ENCODE peak calls at places on chromosomes 16 and 17, in seven cellular contexts. K is A549, X is cardiac muscle cell, W is esophagus muscularis mucosa, Z is body of pancreas, B is colonic mucosa, U is mucosa of descending colon. N is an unnamed sample.

GRCh38 chr16:21590791-21591190 is 8.6 kb upstream of the METTL9 start:
- DNase-seq in B (no peak), Z (no peak), K (no peak), W (no peak), X (peak; percentile 29), U (no peak), N (no peak)

GRCh38 chr16:88807142-88807625 is 3.6 kb downstream of the CDT1 start:
- DNase-seq in X (no peak), B (no peak), Z (no peak), W (no peak), K (no peak), U (no peak), N (no peak)

GRCh38 chr17:69763503-69763902 is 311.5 kb upstream of the KCNJ16 start:
- DNase-seq in W (no peak), X (peak; percentile 29), K (no peak), Z (no peak), U (no peak), B (no peak), N (peak; percentile 41)

GRCh38 chr16:17318200-17318599 is 152.6 kb downstream of the XYLT1 start:
- DNase-seq in B (no peak), X (no peak), U (no peak), K (peak; percentile 35), Z (peak; percentile 83), W (no peak), N (peak; percentile 80)

GRCh38 chr17:17711708-17712141 is 30.5 kb downstream of the RAI1 start:
- DNase-seq in Z (peak; percentile 32), B (no peak), W (no peak), U (no peak), K (no peak), X (no peak), N (no peak)

GRCh38 chr16:52203096-52203495 is 343.8 kb downstream of the TOX3 start:
- DNase-seq in B (no peak), Z (no peak), K (no peak), W (no peak), X (no peak), U (no peak), N (no peak)

GRCh38 chr16:30183236-30183960 is at the start of gene CORO1A:
- DNase-seq in W (peak; percentile 95), Z (peak; percentile 81), K (peak; percentile 85), X (peak; percentile 78), U (peak; percentile 93), B (peak; percentile 91), N (peak; percentile 25)

GRCh38 chr16:58393138-58393504 is 850 bp downstream of the GINS3 start:
- DNase-seq in Z (no peak), B (no peak), K (no peak), U (no peak), W (no peak), X (peak; percentile 29), N (no peak)

GRCh38 chr17:62805234-62805633 is 2.9 kb downstream of the MARCHF10 start:
- DNase-seq in W (no peak), B (no peak), U (no peak), Z (no peak), X (no peak), K (peak; percentile 45), N (no peak)

GRCh38 chr17:55038291-55038690 is 69.7 kb downstream of the STXBP4 start:
- DNase-seq in W (no peak), K (no peak), U (no peak), B (no peak), X (no peak), Z (no peak), N (no peak)

GRCh38 chr17:73494096-73494954 is 149.9 kb downstream of the SDK2 start:
- DNase-seq in K (no peak), W (no peak), X (no peak), Z (no peak), B (no peak), U (no peak), N (no peak)

GRCh38 chr17:57577751-57578607 is 167.1 kb downstream of the CCDC182 start:
- DNase-seq in B (peak; percentile 30), K (no peak), U (no peak), W (peak; percentile 92), Z (peak; percentile 38), X (peak; percentile 93), N (peak; percentile 55)

GRCh38 chr16:10834130-10834529 is 15.5 kb upstream of the TVP23A start:
- DNase-seq in U (no peak), Z (no peak), K (no peak), B (no peak), X (no peak), W (no peak), N (no peak)

GRCh38 chr17:58416937-58417299 is 416 bp downstream of the RNF43 start:
- DNase-seq in Z (no peak), U (no peak), W (no peak), X (no peak), K (no peak), B (no peak), N (no peak)

GRCh38 chr17:42133461-42134041 is 10.9 kb downstream of the HSPB9 start:
- DNase-seq in B (no peak), U (peak; percentile 45), W (no peak), X (no peak), K (no peak), Z (peak; percentile 64), N (no peak)

GRCh38 chr17:10698116-10698818 is 873 bp downstream of the ADPRM start:
- DNase-seq in K (no peak), X (peak; percentile 55), B (no peak), U (no peak), Z (peak; percentile 8), W (no peak), N (no peak)

GRCh38 chr16:68234188-68235104 is 1.5 kb downstream of the ESRP2 start:
- DNase-seq in X (no peak), W (no peak), K (no peak), U (peak; percentile 96), B (peak; percentile 98), Z (peak; percentile 99), N (no peak)

GRCh38 chr16:20941635-20941926 is 41.0 kb downstream of the LYRM1 start:
- DNase-seq in W (no peak), B (no peak), K (no peak), X (no peak), U (no peak), Z (no peak), N (no peak)

DNA sequence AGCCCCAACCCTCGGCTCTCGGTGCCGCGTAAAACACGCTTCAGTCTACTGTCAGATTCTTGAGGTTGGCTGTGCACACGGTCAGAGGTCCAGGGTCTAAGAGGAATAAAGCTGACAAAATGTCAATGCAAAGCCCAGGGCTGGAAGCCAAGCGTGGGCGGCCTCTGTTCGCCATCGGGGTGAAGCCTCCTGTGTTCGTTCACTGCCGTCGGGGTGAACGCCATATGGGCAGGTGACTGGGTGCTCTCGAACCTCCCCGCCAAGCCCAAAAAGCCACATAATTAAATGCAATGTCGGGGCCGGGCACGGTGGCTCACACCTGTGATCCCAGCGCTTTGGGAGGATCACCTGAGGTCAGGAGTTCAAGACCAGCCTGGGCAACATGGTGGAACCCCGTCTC is 44.6 kb downstream of the MRM3 start:
- DNase-seq in U (no peak), X (no peak), B (no peak), K (no peak), Z (no peak), W (no peak), N (no peak)
- H3K4me3 ChIP-seq in U (no peak overlapping the region), X (no peak overlapping the region), B (no peak overlapping the region), K (no peak overlapping the region), Z (no peak overlapping the region), W (no peak overlapping the region), N (no peak overlapping the region)

GRCh38 chr17:79977161-79977631 is 58.5 kb downstream of the TBC1D16 start:
- DNase-seq in X (no peak), Z (no peak), U (no peak), K (no peak), W (no peak), B (no peak), N (no peak)

GRCh38 chr17:79974786-79975497 is 60.7 kb downstream of the TBC1D16 start:
- DNase-seq in U (no peak), B (no peak), X (no peak), W (no peak), K (peak; percentile 33), Z (peak; percentile 61), N (no peak)

GRCh38 chr17:79977711-79978544 is 57.7 kb downstream of the TBC1D16 start:
- DNase-seq in K (no peak), Z (no peak), B (no peak), W (no peak), X (no peak), U (no peak), N (no peak)

GRCh38 chr17:79976451-79976850 is 59.2 kb downstream of the TBC1D16 start:
- DNase-seq in X (no peak), K (no peak), Z (no peak), B (no peak), W (no peak), U (no peak), N (no peak)

DNA sequence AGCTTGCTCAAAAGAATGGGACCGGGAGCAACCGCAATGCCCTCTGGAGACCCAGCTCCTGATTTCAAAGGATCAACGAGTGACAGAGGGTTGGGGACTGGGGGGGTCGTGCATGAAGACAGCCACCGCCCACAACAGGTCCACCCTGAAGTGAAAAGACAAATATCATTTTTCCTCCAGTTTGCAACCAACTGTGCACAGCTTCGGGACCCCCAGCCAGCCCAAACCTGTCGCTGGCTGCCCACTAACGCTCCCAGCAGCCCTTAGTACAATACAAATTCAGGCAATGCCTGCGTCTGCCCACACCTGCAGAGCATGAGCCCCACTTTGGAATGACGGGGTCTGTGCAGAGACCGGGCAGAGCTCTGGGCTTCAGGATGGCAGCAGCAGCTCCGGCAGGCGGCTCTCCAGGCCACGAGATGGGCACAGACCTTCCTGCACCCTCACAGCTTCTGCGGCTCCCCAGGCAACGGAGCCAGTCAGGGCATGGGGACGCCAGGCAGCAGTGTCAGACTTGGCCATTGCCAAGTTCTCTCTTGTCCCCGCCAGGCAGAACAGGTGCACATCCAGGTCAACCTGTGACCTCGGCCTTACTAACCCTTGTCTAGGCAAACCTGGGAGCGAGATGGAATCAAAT is 60.1 kb downstream of the TBC1D16 start:
- DNase-seq in W (no peak), X (no peak), Z (no peak), B (no peak), U (no peak), K (no peak), N (no peak)
- H3K4me3 ChIP-seq in W (no peak overlapping the region), X (no peak overlapping the region), Z (no peak overlapping the region), B (no peak overlapping the region), U (no peak overlapping the region), K (no peak overlapping the region), N (no peak overlapping the region)

DNA sequence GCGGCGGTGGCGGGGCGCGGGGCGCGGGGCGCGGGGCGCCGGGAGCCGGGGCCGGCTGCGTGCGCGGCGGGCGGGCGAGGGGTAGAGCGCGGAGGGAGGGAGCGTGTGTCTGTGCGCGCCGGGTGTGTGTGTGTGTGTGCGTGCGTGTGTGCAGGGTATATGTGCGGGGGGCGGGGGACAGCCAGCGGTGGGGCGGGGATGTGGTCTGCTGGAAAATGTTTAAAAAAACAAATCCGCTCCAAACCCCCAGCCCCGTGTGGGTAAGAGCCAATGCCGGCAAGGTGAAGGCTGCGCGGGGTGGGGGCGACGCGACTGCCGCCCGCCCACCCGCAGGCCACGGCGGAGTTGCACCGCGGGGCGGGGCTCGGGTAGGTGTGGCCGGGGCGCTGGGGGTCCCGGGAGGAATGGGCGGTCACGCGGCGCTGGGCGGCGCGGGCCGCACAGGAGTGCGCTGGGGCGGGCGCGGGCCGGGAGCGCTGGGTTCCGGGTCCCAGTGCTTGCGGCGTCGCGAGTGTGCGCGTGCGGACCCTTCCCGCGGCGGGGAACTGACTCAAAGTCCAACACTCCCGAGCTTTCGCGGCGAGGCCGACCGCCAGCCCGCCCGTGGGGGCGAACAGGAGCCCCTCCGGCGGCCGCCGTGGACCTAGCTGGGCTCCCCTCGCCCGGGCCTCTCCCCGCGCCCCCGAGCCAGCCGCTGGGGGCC is at the start of gene CYGB:
- DNase-seq in W (no peak), U (no peak), K (no peak), Z (no peak), X (peak; percentile 77), B (no peak), N (no peak)
- H3K4me3 ChIP-seq in W (peak within 1 kb of the TSS; percentile 55), U (no peak within 1 kb of the TSS), K (peak within 1 kb of the TSS; percentile 44), Z (no peak within 1 kb of the TSS), X (peak within 1 kb of the TSS; percentile 42), B (peak within 1 kb of the TSS; percentile 31), N (peak within 1 kb of the TSS; percentile 55)

GRCh38 chr17:78438271-78438691 is 59.8 kb downstream of the PGS1 start:
- DNase-seq in B (no peak), W (no peak), K (no peak), Z (no peak), U (no peak), X (no peak), N (no peak)
- H3K4me3 ChIP-seq in B (no peak overlapping the region), W (no peak overlapping the region), K (no peak overlapping the region), Z (no peak overlapping the region), U (no peak overlapping the region), X (no peak overlapping the region), N (no peak overlapping the region)

N was measured in skeletal muscle cell.